ENCODE peak calls at places on chromosomes 11 and 22, in eight cellular contexts. Q, A, X, B, E, Y, G and H are unnamed samples.

GRCh38 chr11:1548221-1549070 is 23.6 kb downstream of the DUSP8 start:
- DNase-seq in G (peak), Y (peak), B (peak), X (peak), A (no peak), E (no peak), Q (peak), H (no peak)

GRCh38 chr22:31083377-31083768 is 2.3 kb downstream of the SMTN start:
- DNase-seq in G (no peak), X (no peak), Y (no peak), Q (no peak), A (no peak), B (no peak), E (no peak), H (no peak)

GRCh38 chr11:73268671-73269271 is 3.4 kb upstream of the P2RY6 start:
- DNase-seq in G (no peak), Y (no peak), X (no peak), B (no peak), Q (no peak), E (no peak), A (no peak), H (no peak)

GRCh38 chr11:27124514-27125264 is 84.1 kb downstream of the BBOX1 start:
- DNase-seq in G (peak), Q (peak), A (no peak), E (no peak), X (peak), B (peak), Y (peak), H (no peak)

GRCh38 chr11:88709567-88709966 is 356.2 kb downstream of the GRM5 start:
- DNase-seq in Y (peak), A (no peak), G (no peak), E (no peak), Q (no peak), B (no peak), X (no peak), H (no peak)

GRCh38 chr11:325796-326591 is 5.3 kb upstream of the IFITM3 start:
- DNase-seq in A (no peak), E (no peak), Y (no peak), B (no peak), X (no peak), G (no peak), Q (no peak), H (no peak)

GRCh38 chr11:33730716-33731115 is 5.5 kb downstream of the CD59 start:
- DNase-seq in B (no peak), A (no peak), Q (no peak), G (no peak), Y (no peak), E (no peak), X (no peak), H (no peak)

GRCh38 chr11:67022341-67022933 is 497 bp upstream of the SYT12 start:
- DNase-seq in B (peak), Q (peak), A (no peak), X (peak), Y (peak), E (no peak), G (peak), H (no peak)

GRCh38 chr22:28329582-28330073 is 350.0 kb downstream of the TTC28 start:
- DNase-seq in Y (no peak), B (peak), G (peak), E (no peak), A (no peak), X (peak), Q (peak), H (no peak)

GRCh38 chr11:15038963-15039362 is 34.4 kb upstream of the CALCB start:
- DNase-seq in A (no peak), X (peak), E (peak), B (peak), Q (peak), G (peak), Y (peak), H (no peak)

GRCh38 chr11:111918390-111919256 is at the start of gene C11orf52:
- DNase-seq in B (peak), X (no peak), A (no peak), G (peak), Q (no peak), E (no peak), Y (peak), H (no peak)

GRCh38 chr11:3995949-3996554 is 98.5 kb upstream of the RRM1 start:
- DNase-seq in X (peak), B (peak), G (peak), A (no peak), Q (peak), E (no peak), Y (peak), H (no peak)

GRCh38 chr11:125315088-125315740 is 150.7 kb downstream of the PKNOX2 start:
- DNase-seq in B (peak), X (peak), G (no peak), Y (no peak), E (no peak), A (no peak), Q (no peak), H (no peak)

GRCh38 chr11:64665381-64665780 is 57.6 kb downstream of the NRXN2 start:
- DNase-seq in E (no peak), Y (no peak), B (no peak), A (no peak), G (no peak), Q (no peak), X (no peak), H (no peak)

GRCh38 chr11:114174712-114175495 is 115.4 kb downstream of the ZBTB16 start:
- DNase-seq in Y (no peak), E (no peak), X (no peak), B (no peak), G (no peak), A (no peak), Q (peak), H (no peak)

GRCh38 chr11:105100206-105100605 is 39.4 kb downstream of the CARD18 start:
- DNase-seq in B (peak), A (peak), E (peak), Y (peak), Q (no peak), X (no peak), G (peak), H (no peak)

GRCh38 chr11:79059171-79059570 is 381.7 kb downstream of the TENM4 start:
- DNase-seq in Q (no peak), X (no peak), A (no peak), Y (no peak), E (no peak), G (no peak), B (no peak), H (no peak)

GRCh38 chr11:106400949-106401545 is 323.6 kb downstream of the AASDHPPT start:
- DNase-seq in G (peak), Q (peak), X (peak), B (peak), Y (no peak), A (no peak), E (no peak), H (no peak)

GRCh38 chr22:17222503-17222902 is 3.3 kb upstream of the ADA2 start:
- DNase-seq in A (no peak), B (no peak), G (no peak), X (no peak), Y (no peak), E (no peak), Q (no peak), H (no peak)

GRCh38 chr22:23754220-23754919 is at the start of gene VPREB3:
- DNase-seq in G (no peak), E (no peak), Y (no peak), A (no peak), B (no peak), Q (no peak), X (no peak), H (no peak)

GRCh38 chr11:66720223-66720898 is 8.7 kb downstream of the SPTBN2 start:
- DNase-seq in Y (peak), G (peak), B (peak), E (peak), X (no peak), A (peak), Q (peak), H (no peak)

GRCh38 chr22:39710380-39711117 is 140.0 kb downstream of the CACNA1I start:
- DNase-seq in E (no peak), X (peak), Y (no peak), A (no peak), B (no peak), Q (no peak), G (no peak), H (no peak)

GRCh38 chr11:1163321-1163910 is 5.7 kb downstream of the MUC5AC start:
- DNase-seq in Y (no peak), X (no peak), B (no peak), E (no peak), G (no peak), Q (no peak), A (no peak), H (no peak)

GRCh38 chr11:1556278-1557167 is 15.5 kb downstream of the DUSP8 start:
- DNase-seq in Q (no peak), X (no peak), B (no peak), A (no peak), G (no peak), E (no peak), Y (no peak), H (no peak)

GRCh38 chr11:86593833-86594232 is 78.6 kb downstream of the ME3 start:
- DNase-seq in Y (peak), E (no peak), G (peak), B (peak), X (no peak), Q (no peak), A (no peak), H (no peak)

GRCh38 chr22:24810043-24810749 is 4.2 kb downstream of the SGSM1 start:
- DNase-seq in G (no peak), Y (no peak), E (no peak), B (no peak), A (no peak), X (no peak), Q (no peak), H (no peak)

GRCh38 chr11:83845797-83846196 is 559.6 kb upstream of the CCDC90B start:
- DNase-seq in A (no peak), B (no peak), X (no peak), E (no peak), Q (no peak), G (no peak), Y (no peak), H (no peak)

GRCh38 chr11:31874631-31875191 is 63.6 kb upstream of the PAX6 start:
- DNase-seq in X (no peak), Y (no peak), B (no peak), A (no peak), E (no peak), G (no peak), Q (no peak), H (no peak)

GRCh38 chr11:75339685-75340409 is 11.6 kb downstream of the ARRB1 start:
- DNase-seq in E (no peak), B (no peak), Y (no peak), X (no peak), A (no peak), G (no peak), Q (no peak), H (no peak)

GRCh38 chr11:62012451-62013265 is 45.2 kb upstream of the FTH1 start:
- DNase-seq in Q (peak), Y (peak), X (peak), E (no peak), G (peak), B (peak), A (no peak), H (no peak)

GRCh38 chr11:29271616-29272015 is 745.2 kb downstream of the KCNA4 start:
- DNase-seq in X (no peak), E (no peak), G (no peak), B (peak), A (no peak), Q (no peak), Y (no peak), H (no peak)